ENCODE peak calls at places on chromosomes 6 and 20, in four cellular contexts. P is hippocampal formation; G is activated naive CD4-positive, alpha-beta T cell treated with anti-CD3 and anti-CD28 coated beads, Interleukin-2, amount 50 U/mL, for 72 hours; L is H54. K is an unnamed sample.

GRCh38 chr20:4966826-4967751 is 34.2 kb downstream of the SLC23A2 start:
- DNase-seq in P (no peak), G (no peak), L (no peak), K (no peak)

GRCh38 chr6:26155066-26155925 is 68.1 kb downstream of the HFE start:
- DNase-seq in G (no peak), P (no peak), L (no peak), K (no peak)

GRCh38 chr6:74578339-74578738 is 627.5 kb downstream of the COL12A1 start:
- DNase-seq in G (no peak), L (no peak), P (no peak), K (no peak)

GRCh38 chr6:130935978-130936377 is 108.8 kb downstream of the SMLR1 start:
- DNase-seq in G (no peak), L (no peak), P (no peak), K (no peak)

GRCh38 chr6:45148278-45148677 is 179.9 kb upstream of the RUNX2 start:
- DNase-seq in G (no peak), L (no peak), P (no peak), K (no peak)

GRCh38 chr6:163738304-163738703 is 323.8 kb downstream of the QKI start:
- DNase-seq in G (no peak), P (no peak), L (no peak), K (no peak)

GRCh38 chr6:15511248-15512125 is 151.3 kb downstream of the DTNBP1 start:
- DNase-seq in P (no peak), L (no peak), G (no peak), K (peak; percentile 42)

GRCh38 chr20:37990571-37991151 is 42.6 kb downstream of the TTI1 start:
- DNase-seq in P (no peak), G (peak; percentile 72), L (peak; percentile 38), K (no peak)

GRCh38 chr6:134706806-134707205 is 243.1 kb downstream of the ALDH8A1 start:
- DNase-seq in G (no peak), L (no peak), P (no peak), K (no peak)

GRCh38 chr6:33207569-33208088 is 671 bp upstream of the RING1 start:
- DNase-seq in P (no peak), L (no peak), G (no peak), K (no peak)

K was measured in anterior cingulate cortex.